ENCODE peak calls at places on chromosomes 4 and X, in eight cellular contexts. L is chondrocyte, Z is activated gamma-delta T cell treated with Interleukin-2 at 50 U/mL for 16 hours, Q is fibroblast of gingiva, F is lower lobe of right lung, P is KBM-7, J is OCI-LY7, W is NCI-H460. U is an unnamed sample.

GRCh38 chrX:49053223-49054072 is 5.4 kb upstream of the CCDC120 start:
- DNase-seq in Z (peak), J (peak), L (no peak), W (peak), F (peak), P (peak), Q (no peak), U (peak)

GRCh38 chr4:130722370-130722769 is 1626.4 kb downstream of the C4orf33 start:
- DNase-seq in Z (no peak), F (no peak), Q (no peak), L (no peak), W (peak), P (no peak), J (no peak), U (no peak)

GRCh38 chr4:187010052-187010451 is 286.4 kb upstream of the FAT1 start:
- DNase-seq in Z (no peak), F (no peak), W (no peak), Q (no peak), P (no peak), J (no peak), L (no peak), U (no peak)

GRCh38 chrX:72258174-72258573 is 18.9 kb downstream of the RPS4X start:
- DNase-seq in Q (peak), P (no peak), W (no peak), L (no peak), J (no peak), Z (no peak), F (no peak), U (no peak)

GRCh38 chrX:45852884-45853283 is 652.2 kb upstream of the DIPK2B start:
- DNase-seq in J (no peak), F (no peak), L (no peak), P (no peak), W (no peak), Q (no peak), Z (no peak), U (no peak)

GRCh38 chr4:107760281-107760947 is 40.4 kb upstream of the PAPSS1 start:
- DNase-seq in J (no peak), P (peak), Z (no peak), Q (peak), L (no peak), F (peak), W (peak), U (no peak)

GRCh38 chrX:50903387-50904027 is 7.0 kb upstream of the BMP15 start:
- DNase-seq in J (peak), W (peak), Q (no peak), L (no peak), F (no peak), P (peak), Z (no peak), U (peak)

GRCh38 chr4:152328595-152328994 is 207.3 kb downstream of the FBXW7 start:
- DNase-seq in Z (no peak), L (no peak), P (no peak), J (no peak), W (peak), F (no peak), Q (peak), U (no peak)

GRCh38 chr4:6917445-6918241 is 8.0 kb downstream of the TBC1D14 start:
- DNase-seq in Z (peak), Q (no peak), P (peak), J (peak), L (no peak), F (peak), W (no peak), U (peak)

GRCh38 chr4:128800305-128800704 is 9.2 kb upstream of the JADE1 start:
- DNase-seq in F (no peak), Q (no peak), W (no peak), P (no peak), J (no peak), L (no peak), Z (no peak), U (no peak)

GRCh38 chr4:78033859-78034258 is 23.3 kb upstream of the FRAS1 start:
- DNase-seq in J (no peak), Q (no peak), W (no peak), P (no peak), F (no peak), L (no peak), Z (no peak), U (no peak)

GRCh38 chr4:182695009-182695408 is 222.2 kb downstream of the DCTD start:
- DNase-seq in L (no peak), P (no peak), F (no peak), W (no peak), Z (no peak), Q (no peak), J (no peak), U (no peak)

GRCh38 chr4:184003433-184003832 is 98.3 kb downstream of the STOX2 start:
- DNase-seq in P (no peak), W (no peak), F (no peak), Q (no peak), J (no peak), Z (no peak), L (no peak), U (no peak)

GRCh38 chr4:147639388-147639787 is 22.2 kb downstream of the TMEM184C start:
- DNase-seq in Z (no peak), J (no peak), L (no peak), F (no peak), W (no peak), P (no peak), Q (peak), U (no peak)

GRCh38 chr4:83197555-83198235 is 83.2 kb upstream of the PLAC8 start:
- DNase-seq in W (peak), Q (no peak), P (peak), L (no peak), J (peak), F (peak), Z (no peak), U (no peak)

GRCh38 chrX:131626681-131627296 is 82.9 kb downstream of the OR13H1 start:
- DNase-seq in Q (no peak), L (no peak), J (no peak), Z (no peak), F (no peak), P (peak), W (peak), U (peak)

GRCh38 chrX:108415891-108416290 is 22.3 kb downstream of the COL4A6 start:
- DNase-seq in L (no peak), W (no peak), Z (no peak), P (no peak), J (no peak), F (no peak), Q (peak), U (no peak)

GRCh38 chr4:85747871-85748491 is 273.0 kb downstream of the ARHGAP24 start:
- DNase-seq in P (peak), Q (peak), F (no peak), J (peak), W (peak), L (no peak), Z (no peak), U (peak)

GRCh38 chr4:74531952-74532794 is 87.2 kb downstream of the AREG start:
- DNase-seq in F (no peak), L (no peak), P (peak), Z (no peak), W (peak), Q (peak), J (peak), U (peak)

GRCh38 chrX:53003111-53003510 is 44.8 kb upstream of the FAM156A start:
- DNase-seq in Q (no peak), W (no peak), Z (no peak), P (no peak), L (no peak), F (no peak), J (no peak), U (no peak)

GRCh38 chrX:84907324-84907946 is 96.2 kb upstream of the APOOL start:
- DNase-seq in Z (no peak), F (no peak), Q (no peak), L (no peak), W (peak), J (peak), P (peak), U (peak)

GRCh38 chr4:89868999-89869589 is 25.6 kb upstream of the MMRN1 start:
- DNase-seq in Z (no peak), J (no peak), Q (no peak), F (no peak), L (no peak), P (no peak), W (no peak), U (no peak)

GRCh38 chr4:38150766-38151165 is 190.6 kb downstream of the PTTG2 start:
- DNase-seq in J (no peak), P (no peak), L (no peak), F (no peak), Q (peak), Z (no peak), W (no peak), U (no peak)

GRCh38 chrX:71637253-71637618 is 18.9 kb upstream of the CXCR3 start:
- DNase-seq in J (no peak), Z (no peak), Q (no peak), L (no peak), W (no peak), P (no peak), F (no peak), U (no peak)

GRCh38 chr4:28788929-28789490 is 1928.4 kb downstream of the STIM2 start:
- DNase-seq in Q (no peak), L (no peak), J (no peak), Z (no peak), W (no peak), F (no peak), P (peak), U (no peak)

GRCh38 chr4:20832821-20833220 is 132.6 kb downstream of the PACRGL start:
- DNase-seq in Z (no peak), P (no peak), W (no peak), L (no peak), F (no peak), J (no peak), Q (no peak), U (no peak)

GRCh38 chrX:14616301-14616700 is 87.0 kb downstream of the GLRA2 start:
- DNase-seq in W (no peak), Z (no peak), F (no peak), J (no peak), L (no peak), Q (no peak), P (no peak), U (no peak)

GRCh38 chr4:71251266-71251665 is 87.6 kb upstream of the SLC4A4 start:
- DNase-seq in P (no peak), Q (no peak), J (no peak), W (no peak), F (no peak), Z (no peak), L (no peak), U (no peak)

GRCh38 chr4:76897522-76898384 is at the start of gene SOWAHB:
- DNase-seq in F (peak), W (no peak), L (peak), J (no peak), P (peak), Q (no peak), Z (peak), U (peak)

GRCh38 chrX:31443654-31444053 is 371.8 kb upstream of the FTHL17 start:
- DNase-seq in Q (no peak), P (no peak), W (no peak), L (no peak), J (no peak), F (no peak), Z (no peak), U (no peak)

GRCh38 chr4:158949094-158949493 is 153.8 kb upstream of the RAPGEF2 start:
- DNase-seq in J (no peak), Z (no peak), Q (peak), L (no peak), P (no peak), W (no peak), F (no peak), U (no peak)

GRCh38 chr4:156346959-156347385 is 393.3 kb upstream of the CTSO start:
- DNase-seq in J (no peak), P (no peak), F (no peak), Z (no peak), L (no peak), W (no peak), Q (no peak), U (no peak)

GRCh38 chr4:152024881-152025280 is 264.1 kb upstream of the GATB start:
- DNase-seq in J (no peak), Z (no peak), W (no peak), F (no peak), L (no peak), Q (no peak), P (no peak), U (no peak)

GRCh38 chr4:39045791-39046221 is 13.6 kb upstream of the TMEM156 start:
- DNase-seq in F (no peak), J (peak), Z (no peak), L (no peak), Q (no peak), W (no peak), P (peak), U (no peak)